ENCODE peak calls at places on chromosomes 7 and 10, in eight cellular contexts. One of them, this sample, is unnamed.

GRCh38 chr10:67837519-67838314 is at the start of gene DNAJC12:
- DNase-seq in NCI-H1092 treated with DMSO at 0.1 percent for 48 hours: peak
- DNase-seq in T-cell: no peak
- DNase-seq in GM12865: peak
- DNase-seq in stimulated activated CD8-positive, alpha-beta memory T cell treated with anti-CD3 and anti-CD28 coated beads, Interleukin-2, amount 100 ng/mL, for 1 hour: no peak
- DNase-seq in ecto neural progenitor cell: no peak
- DNase-seq in effector memory CD4-positive, alpha-beta T cell: no peak
- DNase-seq in fibroblast of lung: peak
- DNase-seq in this sample: no peak

GRCh38 chr10:114681542-114681941 is 23.5 kb upstream of the ABLIM1 start:
- DNase-seq in GM12865: no peak
- DNase-seq in fibroblast of lung: peak
- DNase-seq in NCI-H1092 treated with DMSO at 0.1 percent for 48 hours: peak
- DNase-seq in ecto neural progenitor cell: no peak
- DNase-seq in T-cell: no peak
- DNase-seq in effector memory CD4-positive, alpha-beta T cell: no peak
- DNase-seq in stimulated activated CD8-positive, alpha-beta memory T cell treated with anti-CD3 and anti-CD28 coated beads, Interleukin-2, amount 100 ng/mL, for 1 hour: no peak
- DNase-seq in this sample: no peak

GRCh38 chr10:70255329-70256299 is 22.4 kb upstream of the PPA1 start:
- DNase-seq in effector memory CD4-positive, alpha-beta T cell: no peak
- DNase-seq in GM12865: no peak
- DNase-seq in stimulated activated CD8-positive, alpha-beta memory T cell treated with anti-CD3 and anti-CD28 coated beads, Interleukin-2, amount 100 ng/mL, for 1 hour: no peak
- DNase-seq in T-cell: no peak
- DNase-seq in NCI-H1092 treated with DMSO at 0.1 percent for 48 hours: no peak
- DNase-seq in ecto neural progenitor cell: no peak
- DNase-seq in fibroblast of lung: peak
- DNase-seq in this sample: no peak

GRCh38 chr7:135584362-135585353 is 26.9 kb downstream of the NUP205 start:
- DNase-seq in fibroblast of lung: peak
- DNase-seq in effector memory CD4-positive, alpha-beta T cell: no peak
- DNase-seq in ecto neural progenitor cell: no peak
- DNase-seq in GM12865: no peak
- DNase-seq in stimulated activated CD8-positive, alpha-beta memory T cell treated with anti-CD3 and anti-CD28 coated beads, Interleukin-2, amount 100 ng/mL, for 1 hour: no peak
- DNase-seq in NCI-H1092 treated with DMSO at 0.1 percent for 48 hours: no peak
- DNase-seq in T-cell: no peak
- DNase-seq in this sample: no peak

GRCh38 chr7:143391462-143392404 is 10.6 kb downstream of the ZYX start:
- DNase-seq in GM12865: no peak
- DNase-seq in effector memory CD4-positive, alpha-beta T cell: no peak
- DNase-seq in fibroblast of lung: peak
- DNase-seq in stimulated activated CD8-positive, alpha-beta memory T cell treated with anti-CD3 and anti-CD28 coated beads, Interleukin-2, amount 100 ng/mL, for 1 hour: no peak
- DNase-seq in NCI-H1092 treated with DMSO at 0.1 percent for 48 hours: no peak
- DNase-seq in ecto neural progenitor cell: no peak
- DNase-seq in T-cell: no peak
- DNase-seq in this sample: no peak

GRCh38 chr10:13978844-13979227 is 351.9 kb downstream of the FRMD4A start:
- DNase-seq in stimulated activated CD8-positive, alpha-beta memory T cell treated with anti-CD3 and anti-CD28 coated beads, Interleukin-2, amount 100 ng/mL, for 1 hour: no peak
- DNase-seq in ecto neural progenitor cell: no peak
- DNase-seq in GM12865: no peak
- DNase-seq in NCI-H1092 treated with DMSO at 0.1 percent for 48 hours: no peak
- DNase-seq in T-cell: no peak
- DNase-seq in effector memory CD4-positive, alpha-beta T cell: no peak
- DNase-seq in fibroblast of lung: no peak
- DNase-seq in this sample: no peak

GRCh38 chr10:47008769-47009168 is 97.5 kb downstream of the PTPN20 start:
- DNase-seq in NCI-H1092 treated with DMSO at 0.1 percent for 48 hours: no peak
- DNase-seq in stimulated activated CD8-positive, alpha-beta memory T cell treated with anti-CD3 and anti-CD28 coated beads, Interleukin-2, amount 100 ng/mL, for 1 hour: no peak
- DNase-seq in effector memory CD4-positive, alpha-beta T cell: no peak
- DNase-seq in GM12865: no peak
- DNase-seq in T-cell: no peak
- DNase-seq in fibroblast of lung: peak
- DNase-seq in ecto neural progenitor cell: no peak
- DNase-seq in this sample: no peak

GRCh38 chr7:1043552-1044188 is 676 bp upstream of the GPR146 start:
- DNase-seq in GM12865: no peak
- DNase-seq in ecto neural progenitor cell: no peak
- DNase-seq in effector memory CD4-positive, alpha-beta T cell: no peak
- DNase-seq in stimulated activated CD8-positive, alpha-beta memory T cell treated with anti-CD3 and anti-CD28 coated beads, Interleukin-2, amount 100 ng/mL, for 1 hour: no peak
- DNase-seq in NCI-H1092 treated with DMSO at 0.1 percent for 48 hours: no peak
- DNase-seq in T-cell: no peak
- DNase-seq in fibroblast of lung: no peak
- DNase-seq in this sample: no peak

GRCh38 chr10:21134645-21135395 is 237.7 kb upstream of the NEBL start:
- DNase-seq in stimulated activated CD8-positive, alpha-beta memory T cell treated with anti-CD3 and anti-CD28 coated beads, Interleukin-2, amount 100 ng/mL, for 1 hour: no peak
- DNase-seq in T-cell: no peak
- DNase-seq in ecto neural progenitor cell: no peak
- DNase-seq in NCI-H1092 treated with DMSO at 0.1 percent for 48 hours: no peak
- DNase-seq in fibroblast of lung: peak
- DNase-seq in GM12865: no peak
- DNase-seq in effector memory CD4-positive, alpha-beta T cell: no peak
- DNase-seq in this sample: no peak

GRCh38 chr10:80468806-80469421 is 14.8 kb downstream of the TSPAN14 start:
- DNase-seq in fibroblast of lung: no peak
- DNase-seq in effector memory CD4-positive, alpha-beta T cell: no peak
- DNase-seq in GM12865: no peak
- DNase-seq in NCI-H1092 treated with DMSO at 0.1 percent for 48 hours: no peak
- DNase-seq in stimulated activated CD8-positive, alpha-beta memory T cell treated with anti-CD3 and anti-CD28 coated beads, Interleukin-2, amount 100 ng/mL, for 1 hour: no peak
- DNase-seq in ecto neural progenitor cell: no peak
- DNase-seq in T-cell: peak
- DNase-seq in this sample: no peak

GRCh38 chr10:73653195-73653594 is 2.6 kb downstream of the SYNPO2L start:
- DNase-seq in fibroblast of lung: no peak
- DNase-seq in GM12865: no peak
- DNase-seq in T-cell: no peak
- DNase-seq in NCI-H1092 treated with DMSO at 0.1 percent for 48 hours: no peak
- DNase-seq in ecto neural progenitor cell: no peak
- DNase-seq in effector memory CD4-positive, alpha-beta T cell: no peak
- DNase-seq in stimulated activated CD8-positive, alpha-beta memory T cell treated with anti-CD3 and anti-CD28 coated beads, Interleukin-2, amount 100 ng/mL, for 1 hour: no peak
- DNase-seq in this sample: no peak

GRCh38 chr10:22550732-22551131 is 163.6 kb downstream of the PIP4K2A start:
- DNase-seq in ecto neural progenitor cell: peak
- DNase-seq in effector memory CD4-positive, alpha-beta T cell: peak
- DNase-seq in NCI-H1092 treated with DMSO at 0.1 percent for 48 hours: peak
- DNase-seq in stimulated activated CD8-positive, alpha-beta memory T cell treated with anti-CD3 and anti-CD28 coated beads, Interleukin-2, amount 100 ng/mL, for 1 hour: peak
- DNase-seq in fibroblast of lung: peak
- DNase-seq in T-cell: peak
- DNase-seq in GM12865: peak
- DNase-seq in this sample: no peak